ENCODE peak calls at places on chromosome 20, in four cellular contexts. P is stimulated activated CD4-positive, alpha-beta T cell treated with anti-CD3 and anti-CD28 coated beads, TNF-alpha, amount 100 ng/mL, for 4 hours; U is NCI-H226; B is SJSA1. M is an unnamed sample.

GRCh38 chr20:17889226-17889625 is 79.4 kb downstream of the SNX5 start:
- DNase-seq in P (no peak), U (no peak), B (no peak), M (no peak)

GRCh38 chr20:5667703-5668528 is 82.3 kb upstream of the SHLD1 start:
- DNase-seq in P (no peak), U (no peak), B (no peak), M (no peak)

GRCh38 chr20:5061209-5061608 is 58.5 kb downstream of the PCNA start:
- DNase-seq in P (no peak), U (peak; percentile 74), B (no peak), M (no peak)

GRCh38 chr20:57335392-57335791 is 5.8 kb downstream of the SPO11 start:
- DNase-seq in P (no peak), U (no peak), B (peak; percentile 3), M (no peak)

GRCh38 chr20:52049001-52049731 is 142.4 kb downstream of the ZFP64 start:
- DNase-seq in P (no peak), U (no peak), B (peak; percentile 72), M (no peak)

GRCh38 chr20:38043512-38044300 is 10.2 kb downstream of the RPRD1B start:
- DNase-seq in P (no peak), U (peak; percentile 66), B (peak; percentile 57), M (no peak)

GRCh38 chr20:22575087-22575721 is 9.2 kb downstream of the FOXA2 start:
- DNase-seq in P (no peak), U (no peak), B (peak; percentile 100), M (no peak)

GRCh38 chr20:515696-516095 is 27.9 kb downstream of the CSNK2A1 start:
- DNase-seq in P (no peak), U (no peak), B (no peak), M (no peak)

GRCh38 chr20:32743237-32744112 is at the start of gene COMMD7:
- DNase-seq in P (peak; percentile 59), U (peak; percentile 43), B (peak; percentile 30), M (no peak)

GRCh38 chr20:58705525-58705924 is 12.9 kb downstream of the NPEPL1 start:
- DNase-seq in P (no peak), U (no peak), B (no peak), M (no peak)

GRCh38 chr20:13736792-13737191 is 47.9 kb downstream of the ESF1 start:
- DNase-seq in P (no peak), U (no peak), B (peak; percentile 23), M (no peak)

GRCh38 chr20:40635990-40636389 is 53.0 kb downstream of the MAFB start:
- DNase-seq in P (no peak), U (no peak), B (no peak), M (no peak)

M was measured in smooth muscle cell of the brain vasculature.